ENCODE peak calls at places on chromosomes 12 and 14, in ten cellular contexts. L is neural progenitor cell, R is OCI-LY7, O is mesendoderm, U is Peyer's patch, X is AG04450, H is adrenal gland, M is stomach, F is RWPE2, N is psoas muscle. Y is an unnamed sample.

GRCh38 chr14:36751116-36751515 is 89.5 kb downstream of the PAX9 start:
- DNase-seq in X (no peak), U (no peak), R (no peak), L (no peak), N (no peak), M (no peak), F (no peak), O (no peak), H (no peak), Y (peak)

GRCh38 chr12:124898200-124898950 is 16.1 kb downstream of the UBC start:
- DNase-seq in U (peak), X (no peak), F (no peak), L (peak), R (peak), H (peak), N (peak), O (peak), M (peak), Y (peak)

GRCh38 chr12:89357297-89357730 is 5.0 kb upstream of the DUSP6 start:
- DNase-seq in L (peak), U (peak), O (peak), M (no peak), F (no peak), H (no peak), N (no peak), R (no peak), X (no peak), Y (no peak)

GRCh38 chr14:69079188-69079742 is 73.7 kb downstream of the DCAF5 start:
- DNase-seq in O (peak), N (no peak), M (no peak), R (no peak), F (no peak), X (peak), L (no peak), U (no peak), H (no peak), Y (peak)

GRCh38 chr12:123250471-123251383 is 17.5 kb downstream of the MTRFR start:
- DNase-seq in U (peak), L (no peak), X (no peak), F (peak), N (no peak), R (no peak), O (peak), H (peak), M (peak), Y (peak)

GRCh38 chr12:120175537-120175936 is 19.0 kb downstream of the GCN1 start:
- DNase-seq in N (no peak), F (no peak), H (no peak), O (no peak), M (no peak), U (no peak), X (no peak), R (no peak), L (no peak), Y (no peak)

GRCh38 chr14:37181441-37181840 is 9.0 kb upstream of the SLC25A21 start:
- DNase-seq in N (no peak), F (no peak), M (no peak), O (peak), X (no peak), H (no peak), R (no peak), L (no peak), U (no peak), Y (no peak)

GRCh38 chr12:78802593-78802992 is 62.0 kb upstream of the SYT1 start:
- DNase-seq in M (no peak), X (peak), O (peak), F (no peak), R (no peak), L (no peak), U (no peak), H (no peak), N (no peak), Y (no peak)

GRCh38 chr12:52580496-52580895 is 6.9 kb upstream of the KRT74 start:
- DNase-seq in H (no peak), U (no peak), L (no peak), O (peak), M (no peak), N (no peak), F (peak), X (no peak), R (no peak), Y (no peak)

GRCh38 chr12:43540474-43540873 is 11.5 kb downstream of the ADAMTS20 start:
- DNase-seq in H (no peak), F (no peak), X (no peak), M (no peak), L (no peak), O (no peak), N (no peak), U (no peak), R (no peak), Y (no peak)

GRCh38 chr14:26577711-26578110 is 20.1 kb downstream of the NOVA1 start:
- DNase-seq in H (no peak), M (no peak), N (no peak), X (no peak), F (no peak), L (no peak), R (no peak), U (no peak), O (no peak), Y (no peak)

GRCh38 chr12:99959549-99960170 is 25.1 kb downstream of the ANKS1B start:
- DNase-seq in U (no peak), O (no peak), N (no peak), L (no peak), R (no peak), X (no peak), M (no peak), H (no peak), F (no peak), Y (peak)

GRCh38 chr14:48027115-48027514 is 351.7 kb upstream of the MDGA2 start:
- DNase-seq in X (no peak), F (no peak), M (no peak), O (no peak), H (no peak), N (no peak), R (no peak), U (no peak), L (no peak), Y (no peak)

GRCh38 chr12:88922816-88923215 is 342.5 kb upstream of the KITLG start:
- DNase-seq in U (no peak), F (no peak), R (no peak), X (no peak), M (no peak), H (no peak), O (no peak), L (no peak), N (no peak), Y (no peak)

GRCh38 chr12:4779749-4780148 is 59.5 kb downstream of the GALNT8 start:
- DNase-seq in N (no peak), X (no peak), L (peak), H (no peak), O (no peak), F (no peak), M (no peak), R (no peak), U (no peak), Y (no peak)

GRCh38 chr12:59452746-59453145 is 143.1 kb upstream of the SLC16A7 start:
- DNase-seq in U (no peak), L (no peak), M (no peak), F (no peak), X (no peak), O (no peak), R (no peak), H (no peak), N (no peak), Y (no peak)

GRCh38 chr14:74611672-74612345 is at the start of gene LTBP2:
- DNase-seq in U (no peak), H (no peak), O (peak), L (peak), X (no peak), R (no peak), N (no peak), F (peak), M (no peak), Y (no peak)

GRCh38 chr12:130775953-130776856 is 60.1 kb upstream of the RIMBP2 start:
- DNase-seq in F (no peak), H (peak), X (peak), L (peak), R (no peak), U (peak), O (peak), N (no peak), M (no peak), Y (peak)

GRCh38 chr14:105902131-105902898 is 375.9 kb downstream of the TMEM121 start:
- DNase-seq in N (no peak), H (no peak), X (no peak), M (no peak), F (no peak), U (no peak), O (no peak), R (no peak), L (no peak), Y (no peak)

GRCh38 chr14:74959596-74960180 is 4.3 kb upstream of the PGF start:
- DNase-seq in X (no peak), F (peak), O (no peak), M (no peak), R (no peak), N (peak), U (no peak), H (no peak), L (no peak), Y (no peak)

GRCh38 chr12:32561931-32562341 is 117.2 kb upstream of the DNM1L start:
- DNase-seq in H (no peak), N (no peak), F (no peak), M (no peak), U (no peak), R (no peak), L (peak), X (no peak), O (no peak), Y (no peak)

GRCh38 chr12:105262461-105263184 is 26.6 kb upstream of the APPL2 start:
- DNase-seq in M (no peak), U (no peak), N (no peak), F (no peak), X (no peak), L (no peak), H (no peak), O (no peak), R (no peak), Y (no peak)

GRCh38 chr12:47095446-47096236 is 15.9 kb upstream of the AMIGO2 start:
- DNase-seq in M (no peak), H (no peak), R (no peak), U (no peak), X (peak), N (no peak), F (no peak), O (no peak), L (no peak), Y (peak)

GRCh38 chr14:33229269-33229924 is 290.7 kb downstream of the NPAS3 start:
- DNase-seq in F (no peak), R (no peak), L (no peak), H (no peak), O (no peak), M (no peak), U (no peak), N (no peak), X (no peak), Y (no peak)

GRCh38 chr14:53668861-53669260 is 287.8 kb downstream of the BMP4 start:
- DNase-seq in F (no peak), O (no peak), H (no peak), L (no peak), U (no peak), X (no peak), M (no peak), N (no peak), R (no peak), Y (no peak)

GRCh38 chr12:67721216-67721615 is 72.7 kb downstream of the DYRK2 start:
- DNase-seq in X (no peak), L (no peak), R (no peak), M (peak), O (no peak), F (no peak), H (no peak), N (no peak), U (peak), Y (no peak)

GRCh38 chr14:101217972-101218371 is 314.4 kb upstream of the RTL1 start:
- DNase-seq in N (peak), H (peak), X (no peak), R (no peak), F (no peak), U (peak), L (no peak), O (no peak), M (peak), Y (no peak)

GRCh38 chr12:103517161-103517560 is 21.4 kb upstream of the C12orf42 start:
- DNase-seq in M (no peak), O (no peak), X (no peak), N (no peak), L (no peak), R (no peak), U (no peak), H (no peak), F (no peak), Y (no peak)
- H3K4me3 ChIP-seq in M (no peak), O (no peak), X (no peak), N (no peak), L (no peak), R (no peak), U (no peak), H (no peak), F (no peak), Y (no peak)

GRCh38 chr12:101698782-101699347 is 1.4 kb downstream of the CHPT1 start:
- DNase-seq in R (peak), L (no peak), X (no peak), O (peak), U (peak), N (no peak), M (no peak), H (no peak), F (no peak), Y (no peak)
- H3K27ac ChIP-seq in R (peak), L (no peak), X (no peak), O (no peak), U (peak), N (peak), M (peak), H (peak), F (no peak), Y (no peak)

GRCh38 chr14:54840798-54841197 is 61.8 kb downstream of the GCH1 start:
- DNase-seq in U (no peak), R (no peak), F (no peak), M (no peak), H (no peak), O (no peak), X (no peak), N (no peak), L (no peak), Y (no peak)

GRCh38 chr14:54848910-54849309 is 53.7 kb downstream of the GCH1 start:
- DNase-seq in M (no peak), L (peak), N (no peak), U (no peak), H (no peak), X (no peak), O (peak), R (no peak), F (no peak), Y (no peak)

GRCh38 chr14:54840336-54840735 is 62.3 kb downstream of the GCH1 start:
- DNase-seq in R (no peak), U (no peak), N (no peak), L (no peak), F (no peak), H (no peak), O (no peak), M (no peak), X (no peak), Y (no peak)

GRCh38 chr14:54844479-54844878 is 58.1 kb downstream of the GCH1 start:
- DNase-seq in N (no peak), F (no peak), H (no peak), L (no peak), U (peak), X (no peak), O (no peak), R (no peak), M (no peak), Y (no peak)

DNA sequence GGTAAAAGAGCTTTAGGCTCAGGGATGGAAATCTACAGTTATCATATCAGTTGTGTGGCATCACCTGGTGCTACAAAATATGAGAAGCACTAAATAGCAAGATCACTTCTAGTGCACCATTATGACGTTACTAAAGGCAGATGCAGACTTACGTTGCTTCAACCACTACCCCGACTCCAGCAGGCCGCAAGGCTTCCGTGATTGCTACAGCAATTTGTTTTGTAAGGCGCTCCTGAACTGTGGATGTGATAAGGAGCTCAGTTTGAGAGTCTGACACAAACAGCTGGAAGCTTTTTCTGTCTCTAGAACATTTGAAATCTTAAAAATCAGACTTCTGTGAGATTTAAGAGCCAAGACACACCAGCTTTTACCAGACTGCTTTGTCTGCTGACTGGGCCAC is 57.0 kb downstream of the GCH1 start:
- DNase-seq in H (no peak), U (no peak), F (no peak), O (peak), R (no peak), X (no peak), N (no peak), M (no peak), L (no peak), Y (no peak)
- H3K4me3 ChIP-seq in H (no peak), U (no peak), F (no peak), O (no peak), R (no peak), X (no peak), N (no peak), M (no peak), L (no peak), Y (no peak)

DNA sequence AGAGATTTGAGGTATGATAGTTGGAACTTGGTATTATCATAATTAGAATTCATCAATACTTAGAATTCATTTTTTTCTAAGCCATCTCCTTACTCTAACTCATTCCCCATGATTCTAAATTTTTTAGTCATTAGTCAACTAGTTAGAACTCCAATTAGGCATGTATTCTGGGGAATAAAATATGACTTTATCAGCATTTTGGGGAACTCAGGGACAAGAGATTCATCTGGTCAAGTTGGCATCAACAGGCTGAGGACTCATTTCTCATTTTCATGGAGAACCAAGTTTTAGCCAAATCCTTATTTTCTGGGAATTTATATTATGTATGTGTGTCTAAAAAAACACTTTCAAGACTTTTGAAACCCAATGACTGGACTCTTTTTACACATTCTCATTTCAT is 29.2 kb downstream of the DIP2B start:
- DNase-seq in O (no peak), L (no peak), F (no peak), X (no peak), M (no peak), H (no peak), U (no peak), R (no peak), N (no peak), Y (no peak)
- H3K27ac ChIP-seq in O (no peak), L (no peak), F (peak), X (no peak), M (peak), H (no peak), U (no peak), R (no peak), N (no peak), Y (peak)

Y was measured in PC-9.